ENCODE peak calls at places on chromosomes 6 and 20, in eight cellular contexts. B is choroid plexus epithelial cell, T is breast epithelium, V is fibroblast of pulmonary artery, Q is A549, L is H7, A is Peyer's patch, Z is GM12865. H is an unnamed sample.

GRCh38 chr6:21201673-21202430 is 391.7 kb upstream of the SOX4 start:
- DNase-seq in A (no peak), Q (no peak), V (no peak), L (no peak), Z (no peak), B (no peak), T (no peak), H (no peak)

GRCh38 chr6:4640139-4640538 is 136.1 kb upstream of the CDYL start:
- DNase-seq in Q (no peak), A (no peak), B (peak), T (no peak), L (no peak), Z (no peak), V (peak), H (no peak)

GRCh38 chr20:37346526-37347346 is 796 bp downstream of the SRC start:
- DNase-seq in B (no peak), A (no peak), Z (no peak), V (no peak), L (peak), Q (no peak), T (no peak), H (no peak)

GRCh38 chr6:56863366-56863765 is 91.5 kb upstream of the BEND6 start:
- DNase-seq in V (peak), B (peak), Z (no peak), T (no peak), Q (peak), A (no peak), L (no peak), H (peak)

GRCh38 chr6:108403260-108403659 is 108.4 kb downstream of the AFG1L start:
- DNase-seq in B (no peak), A (no peak), Z (no peak), L (no peak), V (no peak), T (no peak), Q (no peak), H (no peak)

GRCh38 chr20:22529150-22530019 is 55.0 kb downstream of the FOXA2 start:
- DNase-seq in L (no peak), Z (no peak), A (no peak), B (no peak), T (no peak), V (no peak), Q (no peak), H (no peak)

GRCh38 chr6:143961868-143962643 is 46.0 kb downstream of the PLAGL1 start:
- DNase-seq in V (no peak), T (no peak), Q (no peak), L (no peak), B (no peak), Z (no peak), A (no peak), H (no peak)

GRCh38 chr6:39166189-39166917 is 51.4 kb upstream of the SAYSD1 start:
- DNase-seq in L (peak), B (peak), V (peak), Z (peak), T (peak), A (peak), Q (peak), H (peak)

GRCh38 chr20:38121741-38122140 is 43.3 kb downstream of the TGM2 start:
- DNase-seq in L (no peak), B (no peak), A (peak), Z (no peak), Q (no peak), V (no peak), T (no peak), H (no peak)

GRCh38 chr6:111837007-111837406 is 36.2 kb downstream of the FYN start:
- DNase-seq in V (no peak), L (no peak), T (no peak), Z (no peak), Q (no peak), B (no peak), A (no peak), H (no peak)

GRCh38 chr6:33904050-33904827 is 100.4 kb upstream of the MLN start:
- DNase-seq in Q (no peak), L (no peak), T (no peak), B (peak), A (peak), V (no peak), Z (peak), H (no peak)

GRCh38 chr6:5986847-5987246 is 19.9 kb downstream of the NRN1 start:
- DNase-seq in T (no peak), L (no peak), A (no peak), Z (no peak), B (no peak), Q (no peak), V (no peak), H (no peak)

GRCh38 chr6:112429226-112429625 is 82.1 kb downstream of the RFPL4B start:
- DNase-seq in B (peak), T (no peak), Q (no peak), Z (no peak), V (peak), L (no peak), A (no peak), H (no peak)

GRCh38 chr6:97423190-97423589 is 140.2 kb upstream of the MMS22L start:
- DNase-seq in B (no peak), L (no peak), V (no peak), A (no peak), T (no peak), Z (no peak), Q (no peak), H (no peak)

GRCh38 chr6:167590193-167590592 is 236.5 kb upstream of the AFDN start:
- DNase-seq in V (no peak), L (no peak), Q (no peak), T (no peak), Z (no peak), B (no peak), A (peak), H (no peak)

GRCh38 chr20:44566811-44567210 is 15.6 kb upstream of the PKIG start:
- DNase-seq in A (no peak), V (no peak), T (no peak), Z (no peak), L (no peak), B (no peak), Q (no peak), H (no peak)

GRCh38 chr6:4504700-4505099 is 271.5 kb upstream of the CDYL start:
- DNase-seq in Z (no peak), L (no peak), V (no peak), B (no peak), T (no peak), Q (no peak), A (no peak), H (no peak)

GRCh38 chr6:55694148-55694547 is 115.2 kb upstream of the HMGCLL1 start:
- DNase-seq in A (no peak), L (peak), Z (no peak), T (no peak), Q (no peak), B (peak), V (peak), H (peak)

GRCh38 chr6:6366778-6367177 is 46.3 kb upstream of the F13A1 start:
- DNase-seq in L (peak), V (no peak), Q (no peak), A (no peak), B (no peak), T (no peak), Z (no peak), H (no peak)

GRCh38 chr6:24856954-24857670 is 58.4 kb upstream of the ARMH2 start:
- DNase-seq in Z (no peak), Q (no peak), T (no peak), V (no peak), B (no peak), A (no peak), L (no peak), H (no peak)

GRCh38 chr6:52399511-52400315 is 20.4 kb upstream of the EFHC1 start:
- DNase-seq in L (peak), B (peak), V (peak), Q (no peak), A (no peak), T (no peak), Z (peak), H (peak)

GRCh38 chr6:111586554-111586953 is 19.1 kb downstream of the TRAF3IP2 start:
- DNase-seq in V (no peak), Q (no peak), B (no peak), Z (peak), L (no peak), A (no peak), T (no peak), H (no peak)

GRCh38 chr20:18055261-18055660 is 2.5 kb downstream of the OVOL2 start:
- DNase-seq in B (no peak), Q (no peak), L (peak), V (no peak), T (no peak), Z (no peak), A (no peak), H (no peak)

DNA sequence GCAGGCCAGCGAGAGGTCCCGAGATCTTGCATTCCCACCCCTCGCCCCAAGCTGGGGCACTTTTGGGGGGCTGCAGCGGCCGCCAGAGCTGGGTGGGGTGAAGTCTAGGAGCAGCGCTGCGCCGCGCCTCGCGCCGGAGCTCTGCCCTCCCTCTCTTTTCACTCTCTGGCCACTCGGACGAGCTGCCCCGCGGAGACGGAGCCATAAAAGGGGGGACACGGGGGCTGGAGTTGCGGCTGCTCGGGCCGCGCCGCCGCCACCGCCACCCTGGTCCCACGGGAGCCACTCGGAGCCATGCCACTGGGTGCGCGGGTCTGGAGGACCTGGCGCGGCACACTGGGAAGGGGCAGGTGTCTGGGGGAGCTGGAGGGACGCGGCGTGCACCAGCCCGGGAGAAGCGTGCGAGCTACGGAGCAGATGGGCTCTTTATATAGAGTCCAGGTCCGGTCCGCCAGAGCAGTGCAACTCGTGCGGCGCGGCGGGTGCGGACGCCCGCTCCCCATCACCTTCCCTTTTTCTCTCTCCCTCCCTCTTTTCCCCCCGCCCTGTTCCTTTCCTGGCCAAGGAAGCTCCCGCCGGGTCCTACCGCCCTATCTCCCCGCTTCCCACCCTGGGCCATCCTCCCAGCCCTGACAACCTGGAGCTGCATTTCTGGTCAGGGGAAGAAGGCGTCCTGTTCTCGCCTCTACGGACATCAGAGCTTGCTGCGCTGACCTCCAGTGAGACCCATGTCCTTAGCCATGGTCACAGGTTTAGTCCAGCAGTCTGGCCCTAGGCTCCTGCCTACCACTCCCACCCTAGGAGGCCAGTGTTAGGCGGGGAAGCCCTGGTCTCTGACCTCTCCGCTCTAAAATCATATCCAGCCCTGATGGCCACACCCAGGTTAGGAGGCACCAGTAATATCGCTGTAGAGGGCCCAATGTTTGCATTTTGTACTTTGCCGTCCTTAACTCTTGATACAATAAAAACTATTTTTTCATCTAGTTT is 883 bp upstream of the HTR1B start:
- DNase-seq in T (no peak), B (peak), L (peak), Z (no peak), V (no peak), A (no peak), Q (no peak), H (peak)
- H3K4me3 ChIP-seq in T (peak), B (peak), L (peak), Z (no peak), V (peak), A (peak), Q (peak), H (peak)

GRCh38 chr6:85592044-85592443 is 1.6 kb downstream of the SNX14 start:
- DNase-seq in A (no peak), Z (no peak), T (no peak), Q (no peak), B (no peak), L (no peak), V (no peak), H (no peak)

GRCh38 chr6:85593438-85594196 is at the start of gene SNX14:
- DNase-seq in Z (peak), V (peak), B (peak), T (peak), A (peak), Q (peak), L (peak), H (peak)

GRCh38 chr6:85591207-85591606 is 2.5 kb downstream of the SNX14 start:
- DNase-seq in Q (no peak), Z (no peak), L (no peak), A (no peak), V (no peak), T (no peak), B (no peak), H (no peak)

DNA sequence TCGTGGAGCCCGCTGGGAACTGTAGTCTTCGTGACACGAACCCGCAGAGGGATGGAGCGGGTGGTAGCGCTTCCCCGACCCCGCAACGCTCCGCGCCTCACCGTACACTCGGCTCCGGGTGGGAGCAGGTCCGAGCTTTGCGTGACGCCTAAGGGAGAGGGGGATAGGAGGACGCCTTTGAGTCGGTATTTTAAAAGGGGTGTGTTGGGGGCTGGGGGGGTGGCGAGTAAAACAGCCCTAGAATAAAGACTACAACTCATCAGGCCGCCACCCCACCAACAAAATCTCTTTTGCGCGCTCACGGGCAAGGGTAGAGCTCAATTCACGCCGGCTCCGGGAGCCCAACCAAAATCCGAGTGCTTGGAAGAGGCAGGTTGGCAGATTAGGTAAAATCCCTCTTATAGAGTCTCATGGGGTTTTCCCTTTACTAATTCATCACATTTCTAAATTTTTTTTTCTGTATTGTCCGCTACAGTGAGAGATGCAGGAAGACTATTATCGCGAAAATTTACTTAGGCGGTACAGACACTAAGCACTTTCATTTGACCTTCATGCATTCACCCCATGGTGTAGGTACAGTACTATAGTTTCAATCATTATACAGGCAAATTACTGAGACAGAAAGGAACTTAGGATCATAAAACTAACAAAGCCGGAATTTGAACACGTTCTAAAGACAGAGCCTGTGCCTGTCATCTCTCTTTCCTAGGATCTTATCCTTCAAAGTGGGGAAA is 706 bp upstream of the SNX14 start:
- DNase-seq in B (peak), Z (peak), Q (no peak), V (peak), L (no peak), A (no peak), T (no peak), H (peak)
- H3K4me3 ChIP-seq in B (peak), Z (peak), Q (peak), V (peak), L (peak), A (peak), T (peak), H (peak)

DNA sequence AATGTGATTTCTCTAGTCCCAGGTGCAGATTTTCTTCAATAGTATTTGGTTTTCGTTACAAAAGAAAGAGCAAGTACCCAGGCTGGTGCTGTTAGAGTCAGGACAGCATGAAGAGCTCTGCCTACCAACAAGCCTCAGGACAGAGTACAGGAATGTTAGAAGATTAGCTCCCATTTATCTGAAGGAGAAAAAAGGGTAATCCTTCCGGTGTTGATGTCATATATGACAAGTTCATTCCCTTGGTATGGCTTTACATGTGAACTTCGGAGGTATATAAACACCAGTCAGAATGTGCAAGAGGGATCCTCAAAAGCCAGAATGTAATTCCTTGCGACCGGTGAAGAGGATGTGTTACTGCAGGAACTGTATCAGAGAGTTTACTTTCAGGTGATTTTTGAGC is 194.1 kb upstream of the ZNF184 start:
- DNase-seq in V (no peak), L (no peak), T (no peak), A (no peak), B (no peak), Z (no peak), Q (no peak), H (no peak)
- H3K4me3 ChIP-seq in V (peak), L (peak), T (no peak), A (no peak), B (no peak), Z (no peak), Q (peak), H (no peak)

GRCh38 chr20:56689318-56689717 is 60.2 kb downstream of the TFAP2C start:
- DNase-seq in B (peak), L (no peak), V (peak), A (no peak), T (no peak), Z (no peak), Q (no peak), H (peak)

GRCh38 chr20:56690531-56691175 is 61.5 kb downstream of the TFAP2C start:
- DNase-seq in V (no peak), Z (no peak), B (no peak), A (no peak), T (no peak), L (no peak), Q (no peak), H (no peak)

GRCh38 chr20:56688106-56688505 is 59.0 kb downstream of the TFAP2C start:
- DNase-seq in B (no peak), Z (no peak), L (no peak), V (no peak), Q (no peak), T (no peak), A (no peak), H (no peak)

GRCh38 chr20:56691325-56691990 is 62.4 kb downstream of the TFAP2C start:
- DNase-seq in T (no peak), A (no peak), V (no peak), B (no peak), Z (no peak), Q (no peak), L (no peak), H (no peak)

GRCh38 chr20:56689852-56690485 is 60.9 kb downstream of the TFAP2C start:
- DNase-seq in L (no peak), V (peak), B (peak), Q (no peak), A (no peak), T (no peak), Z (no peak), H (peak)
- H3K4me3 ChIP-seq in L (no peak), V (no peak), B (no peak), Q (no peak), A (no peak), T (no peak), Z (no peak), H (no peak)

GRCh38 chr6:28776269-28777146 is 147.3 kb downstream of the TRIM27 start:
- DNase-seq in V (no peak), L (peak), A (no peak), T (no peak), Q (no peak), B (no peak), Z (no peak), H (no peak)
- H3K4me3 ChIP-seq in V (no peak), L (peak), A (no peak), T (no peak), Q (no peak), B (no peak), Z (no peak), H (no peak)

GRCh38 chr6:134316733-134317431 is 1.0 kb downstream of the SGK1 start:
- DNase-seq in L (no peak), Z (no peak), T (no peak), B (no peak), Q (no peak), V (no peak), A (no peak), H (no peak)
- H3K4me3 ChIP-seq in L (peak), Z (no peak), T (peak), B (peak), Q (no peak), V (peak), A (no peak), H (peak)

GRCh38 chr6:36955671-36956070 is 1.1 kb downstream of the PI16 start:
- DNase-seq in A (no peak), B (no peak), Q (no peak), V (no peak), T (no peak), Z (no peak), L (no peak), H (no peak)
- H3K4me3 ChIP-seq in A (no peak), B (no peak), Q (no peak), V (no peak), T (no peak), Z (no peak), L (no peak), H (no peak)

H was measured in foreskin fibroblast.